ENCODE peak calls at places on chromosome 16, in seven cellular contexts. J, C, X, K, M, N and E are unnamed samples.

GRCh38 chr16:13093676-13094075 is 192.3 kb downstream of the SHISA9 start:
- DNase-seq in J (no peak), C (peak), X (no peak), K (no peak), M (no peak), N (no peak), E (no peak)

GRCh38 chr16:87956169-87956770 is 5.0 kb downstream of the BANP start:
- DNase-seq in J (no peak), C (peak), X (no peak), K (no peak), M (no peak), N (peak), E (peak)

GRCh38 chr16:15538484-15538883 is 104.1 kb downstream of the BMERB1 start:
- DNase-seq in J (no peak), C (no peak), X (no peak), K (no peak), M (no peak), N (no peak), E (no peak)

GRCh38 chr16:84426804-84427203 is 58.5 kb downstream of the ATP2C2 start:
- DNase-seq in J (no peak), C (no peak), X (no peak), K (no peak), M (no peak), N (no peak), E (no peak)

GRCh38 chr16:11101695-11102522 is 154.1 kb downstream of the SOCS1 start:
- DNase-seq in J (no peak), C (no peak), X (no peak), K (no peak), M (no peak), N (no peak), E (no peak)

GRCh38 chr16:55499951-55500350 is 8.9 kb upstream of the LPCAT2 start:
- DNase-seq in J (peak), C (no peak), X (peak), K (no peak), M (peak), N (peak), E (peak)

GRCh38 chr16:86577314-86577971 is 906 bp upstream of the FOXL1 start:
- DNase-seq in J (no peak), C (peak), X (no peak), K (no peak), M (no peak), N (no peak), E (peak)

GRCh38 chr16:88103011-88103410 is 151.8 kb downstream of the BANP start:
- DNase-seq in J (no peak), C (no peak), X (no peak), K (no peak), M (no peak), N (no peak), E (no peak)

GRCh38 chr16:71258371-71258770 is 27.8 kb upstream of the HYDIN start:
- DNase-seq in J (no peak), C (no peak), X (no peak), K (no peak), M (no peak), N (no peak), E (no peak)

GRCh38 chr16:80993293-80993691 is 13.4 kb downstream of the CMC2 start:
- DNase-seq in J (peak), C (no peak), X (peak), K (no peak), M (no peak), N (no peak), E (peak)

GRCh38 chr16:30656974-30657865 is 1.0 kb upstream of the FBRS start:
- DNase-seq in J (no peak), C (no peak), X (no peak), K (peak), M (no peak), N (no peak), E (no peak)

GRCh38 chr16:13923703-13924298 is 3.8 kb downstream of the ERCC4 start:
- DNase-seq in J (peak), C (peak), X (peak), K (no peak), M (peak), N (no peak), E (peak)

GRCh38 chr16:80997139-80997798 is 9.4 kb downstream of the CMC2 start:
- DNase-seq in J (no peak), C (no peak), X (no peak), K (no peak), M (peak), N (no peak), E (no peak)

GRCh38 chr16:73190688-73191087 is 142.8 kb upstream of the ZFHX3 start:
- DNase-seq in J (no peak), C (no peak), X (no peak), K (no peak), M (no peak), N (no peak), E (no peak)

GRCh38 chr16:11479916-11480315 is 106.8 kb downstream of the LITAF start:
- DNase-seq in J (no peak), C (no peak), X (no peak), K (no peak), M (no peak), N (no peak), E (no peak)

GRCh38 chr16:48526058-48526957 is 83.7 kb downstream of the N4BP1 start:
- DNase-seq in J (no peak), C (peak), X (no peak), K (peak), M (peak), N (peak), E (no peak)

GRCh38 chr16:69112285-69113129 is 7.1 kb downstream of the HAS3 start:
- DNase-seq in J (no peak), C (peak), X (peak), K (no peak), M (peak), N (peak), E (peak)

GRCh38 chr16:70331588-70332358 is 14.9 kb upstream of the DDX19A start:
- DNase-seq in J (no peak), C (peak), X (peak), K (no peak), M (no peak), N (no peak), E (no peak)

GRCh38 chr16:11672206-11673090 is 4.2 kb downstream of the SNN start:
- DNase-seq in J (no peak), C (peak), X (no peak), K (no peak), M (peak), N (peak), E (no peak)

GRCh38 chr16:12613131-12613991 is 190.3 kb downstream of the CPPED1 start:
- DNase-seq in J (no peak), C (no peak), X (no peak), K (no peak), M (peak), N (peak), E (no peak)

GRCh38 chr16:54287758-54288591 is 1.4 kb upstream of the IRX3 start:
- DNase-seq in J (no peak), C (peak), X (peak), K (no peak), M (no peak), N (no peak), E (no peak)

GRCh38 chr16:86537486-86537885 is 17.5 kb downstream of the MTHFSD start:
- DNase-seq in J (no peak), C (no peak), X (no peak), K (no peak), M (no peak), N (no peak), E (no peak)